ENCODE peak calls at places on chromosomes 1 and 21, in eight cellular contexts. M is NCI-H1092 treated with DMSO at 0.1 percent for 48 hours; L is heart right ventricle; U is foreskin keratinocyte; A is prostate gland; N is stimulated activated CD4-positive, alpha-beta T cell treated with anti-CD3 and anti-CD28 coated beads, Interleukin-2, amount 100 ng/mL, for 48 hours; Q is nucleus accumbens; I is nephron progenitor cell. X is an unnamed sample.

GRCh38 chr1:59138402-59138801 is 158.5 kb upstream of the FGGY start:
- DNase-seq in L (no peak), M (no peak), A (no peak), Q (no peak), N (no peak), I (no peak), U (no peak), X (no peak)

GRCh38 chr1:222787746-222788145 is 27.1 kb upstream of the DISP1 start:
- DNase-seq in Q (no peak), N (no peak), A (no peak), U (no peak), I (no peak), L (no peak), M (no peak), X (no peak)

GRCh38 chr1:62599044-62599443 is 1.7 kb downstream of the ANGPTL3 start:
- DNase-seq in M (no peak), U (no peak), Q (no peak), N (no peak), L (no peak), I (no peak), A (no peak), X (no peak)

GRCh38 chr21:42846221-42846620 is 33.1 kb downstream of the WDR4 start:
- DNase-seq in I (no peak), A (no peak), N (no peak), Q (no peak), L (no peak), M (no peak), U (no peak), X (no peak)

GRCh38 chr1:80988896-80989295 is 811.8 kb upstream of the ADGRL2 start:
- DNase-seq in N (no peak), M (no peak), U (no peak), I (no peak), L (no peak), Q (no peak), A (no peak), X (no peak)

GRCh38 chr1:185916866-185917265 is 182.7 kb downstream of the HMCN1 start:
- DNase-seq in N (no peak), Q (no peak), L (no peak), M (no peak), A (no peak), I (no peak), U (peak), X (no peak)

GRCh38 chr1:244219149-244219548 is 168.1 kb downstream of the ZBTB18 start:
- DNase-seq in M (no peak), U (no peak), L (no peak), A (no peak), N (no peak), I (no peak), Q (no peak), X (no peak)

GRCh38 chr21:25963186-25963585 is 207.4 kb downstream of the APP start:
- DNase-seq in Q (no peak), N (no peak), U (peak), L (no peak), I (no peak), M (no peak), A (peak), X (no peak)

GRCh38 chr21:44761747-44762208 is 39.8 kb downstream of the UBE2G2 start:
- DNase-seq in N (no peak), M (no peak), Q (no peak), I (no peak), L (no peak), U (no peak), A (no peak), X (no peak)

GRCh38 chr1:94254073-94254810 is 16.9 kb upstream of the ARHGAP29 start:
- DNase-seq in M (no peak), L (no peak), Q (no peak), N (no peak), A (no peak), I (no peak), U (no peak), X (no peak)

GRCh38 chr1:75461808-75462325 is 149.0 kb downstream of the SLC44A5 start:
- DNase-seq in U (no peak), L (no peak), M (no peak), N (no peak), I (no peak), Q (no peak), A (no peak), X (no peak)

GRCh38 chr1:12618661-12619395 is 818 bp upstream of the DHRS3 start:
- DNase-seq in L (peak), I (peak), Q (peak), M (peak), U (peak), N (peak), A (peak), X (no peak)

GRCh38 chr1:217088521-217089221 is 365.4 kb upstream of the ESRRG start:
- DNase-seq in U (no peak), A (no peak), M (peak), L (no peak), N (no peak), I (no peak), Q (no peak), X (no peak)

GRCh38 chr1:170723518-170723917 is 59.6 kb downstream of the PRRX1 start:
- DNase-seq in Q (no peak), U (no peak), I (no peak), N (no peak), L (no peak), A (no peak), M (no peak), X (no peak)

GRCh38 chr21:16195476-16195875 is 465.7 kb downstream of the USP25 start:
- DNase-seq in U (peak), N (no peak), M (no peak), L (no peak), Q (no peak), I (no peak), A (no peak), X (no peak)

GRCh38 chr1:216910081-216910840 is 187.0 kb upstream of the ESRRG start:
- DNase-seq in Q (no peak), N (no peak), I (no peak), L (no peak), U (no peak), M (no peak), A (no peak), X (no peak)

GRCh38 chr1:202498542-202498941 is 150.0 kb downstream of the PPP1R12B start:
- DNase-seq in U (peak), N (no peak), I (no peak), Q (no peak), M (no peak), A (no peak), L (no peak), X (no peak)

GRCh38 chr1:237745545-237745944 is 145.2 kb downstream of the ZP4 start:
- DNase-seq in I (no peak), L (no peak), N (no peak), Q (no peak), M (no peak), A (no peak), U (no peak), X (no peak)

GRCh38 chr1:18945401-18945849 is 11.1 kb downstream of the IFFO2 start:
- DNase-seq in Q (no peak), U (no peak), A (peak), L (peak), N (no peak), I (peak), M (no peak), X (no peak)

GRCh38 chr21:46079357-46080170 is 18.3 kb upstream of the COL6A2 start:
- DNase-seq in M (no peak), I (no peak), Q (no peak), L (peak), N (no peak), A (no peak), U (no peak), X (no peak)

GRCh38 chr1:183089025-183089639 is 65.9 kb downstream of the LAMC1 start:
- DNase-seq in Q (no peak), I (no peak), M (peak), L (no peak), A (peak), U (no peak), N (no peak), X (no peak)

GRCh38 chr21:42690586-42690985 is 37.2 kb downstream of the PDE9A start:
- DNase-seq in A (no peak), U (no peak), N (no peak), I (no peak), Q (no peak), M (no peak), L (no peak), X (no peak)

X was measured in GM19239.